ENCODE peak calls at places on chromosome 2, in five cellular contexts. C is RKO, U is GM20000, E is AG08396, J is small intestine. D is an unnamed sample.

GRCh38 chr2:45046786-45047185 is 37.5 kb upstream of the SIX2 start:
- DNase-seq in C (no peak), U (no peak), E (no peak), J (no peak), D (no peak)

GRCh38 chr2:234583331-234583730 is 86.5 kb upstream of the ARL4C start:
- DNase-seq in C (no peak), U (no peak), E (no peak), J (no peak), D (no peak)

GRCh38 chr2:197705912-197706838 is 1.0 kb downstream of the MARS2 start:
- DNase-seq in C (peak; percentile 66), U (peak; percentile 21), E (peak; percentile 10), J (no peak), D (peak; percentile 7)

GRCh38 chr2:30346475-30347169 is 100.4 kb upstream of the LCLAT1 start:
- DNase-seq in C (no peak), U (no peak), E (peak; percentile 30), J (no peak), D (no peak)

GRCh38 chr2:226873051-226873620 is 37.3 kb downstream of the RHBDD1 start:
- DNase-seq in C (no peak), U (peak; percentile 10), E (no peak), J (no peak), D (no peak)

GRCh38 chr2:238945433-238946150 is 97.7 kb downstream of the TWIST2 start:
- DNase-seq in C (no peak), U (no peak), E (peak; percentile 70), J (peak; percentile 15), D (no peak)

GRCh38 chr2:121588357-121588756 is 57.7 kb downstream of the RNU4ATAC start:
- DNase-seq in C (no peak), U (no peak), E (no peak), J (no peak), D (no peak)

GRCh38 chr2:172606285-172606684 is 50.4 kb downstream of the PDK1 start:
- DNase-seq in C (no peak), U (no peak), E (no peak), J (no peak), D (no peak)

GRCh38 chr2:149225446-149225845 is 104.9 kb upstream of the LYPD6 start:
- DNase-seq in C (no peak), U (no peak), E (no peak), J (no peak), D (no peak)

GRCh38 chr2:235513984-235514626 is 20.3 kb downstream of the AGAP1 start:
- DNase-seq in C (no peak), U (no peak), E (no peak), J (no peak), D (no peak)

GRCh38 chr2:95354925-95355324 is 47.6 kb upstream of the FAHD2A start:
- DNase-seq in C (no peak), U (no peak), E (no peak), J (no peak), D (no peak)

GRCh38 chr2:158912122-158912521 is 56.3 kb upstream of the TANC1 start:
- DNase-seq in C (no peak), U (no peak), E (no peak), J (no peak), D (no peak)

GRCh38 chr2:239405071-239405470 is 4.3 kb upstream of the HDAC4 start:
- DNase-seq in C (no peak), U (no peak), E (no peak), J (no peak), D (no peak)

GRCh38 chr2:180367831-180368230 is 360.7 kb upstream of the CWC22 start:
- DNase-seq in C (no peak), U (no peak), E (no peak), J (peak; percentile 3), D (peak; percentile 49)

GRCh38 chr2:64865073-64865830 is 123.9 kb upstream of the SLC1A4 start:
- DNase-seq in C (peak; percentile 66), U (peak; percentile 93), E (peak; percentile 90), J (peak; percentile 61), D (no peak)

GRCh38 chr2:43269074-43269572 is 42.7 kb upstream of the ZFP36L2 start:
- DNase-seq in C (no peak), U (no peak), E (peak; percentile 90), J (peak; percentile 61), D (no peak)

GRCh38 chr2:40859617-40860016 is 407.7 kb upstream of the SLC8A1 start:
- DNase-seq in C (no peak), U (no peak), E (no peak), J (no peak), D (peak; percentile 6)

GRCh38 chr2:133977385-133977784 is 276.5 kb upstream of the MGAT5 start:
- DNase-seq in C (no peak), U (no peak), E (no peak), J (no peak), D (no peak)

GRCh38 chr2:95032868-95033603 is 7.5 kb downstream of the MAL start:
- DNase-seq in C (no peak), U (no peak), E (no peak), J (no peak), D (no peak)

GRCh38 chr2:110149330-110150220 is 34.0 kb upstream of the MALL start:
- DNase-seq in C (peak; percentile 80), U (no peak), E (peak; percentile 7), J (no peak), D (peak; percentile 77)

GRCh38 chr2:893311-893710 is 57.3 kb upstream of the SNTG2 start:
- DNase-seq in C (no peak), U (no peak), E (no peak), J (no peak), D (no peak)

GRCh38 chr2:216081487-216082387 is at the start of the genes PECR and TMEM169:
- DNase-seq in C (peak; percentile 71), U (peak; percentile 91), E (peak; percentile 94), J (peak; percentile 86), D (no peak)

GRCh38 chr2:86031151-86031550 is 74.5 kb downstream of the POLR1A start:
- DNase-seq in C (no peak), U (no peak), E (no peak), J (no peak), D (no peak)

GRCh38 chr2:197927994-197928393 is 123.6 kb downstream of the PLCL1 start:
- DNase-seq in C (no peak), U (no peak), E (no peak), J (no peak), D (no peak)

GRCh38 chr2:149076863-149077412 is 38.4 kb downstream of the LYPD6B start:
- DNase-seq in C (no peak), U (no peak), E (no peak), J (no peak), D (no peak)

GRCh38 chr2:112623913-112624777 is 21.6 kb upstream of the SLC20A1 start:
- DNase-seq in C (peak; percentile 41), U (peak; percentile 40), E (peak; percentile 52), J (peak; percentile 55), D (peak; percentile 97)

GRCh38 chr2:2839393-2840096 is 508.5 kb upstream of the MYT1L start:
- DNase-seq in C (no peak), U (no peak), E (no peak), J (no peak), D (no peak)

GRCh38 chr2:203867561-203868200 is at the start of gene CTLA4:
- DNase-seq in C (no peak), U (no peak), E (no peak), J (no peak), D (no peak)

GRCh38 chr2:177604291-177605065 is 211.9 kb downstream of the AGPS start:
- DNase-seq in C (peak; percentile 63), U (peak; percentile 30), E (peak; percentile 39), J (peak; percentile 33), D (no peak)

GRCh38 chr2:168964251-168964807 is 63.2 kb downstream of the G6PC2 start:
- DNase-seq in C (no peak), U (no peak), E (no peak), J (peak; percentile 8), D (peak; percentile 86)

GRCh38 chr2:38886041-38886440 is 3.6 kb upstream of the ARHGEF33 start:
- DNase-seq in C (no peak), U (no peak), E (no peak), J (no peak), D (no peak)

GRCh38 chr2:149068996-149069888 is 30.7 kb downstream of the LYPD6B start:
- DNase-seq in C (no peak), U (no peak), E (peak; percentile 25), J (no peak), D (no peak)

D was measured in foreskin keratinocyte.